ENCODE peak calls at places on chromosomes 7 and 10, in five cellular contexts. E, O, R, B and U are unnamed samples.
A peak's percentile ranks its signal among the peaks of the same experiment; 100 is the strongest.

GRCh38 chr7:28096713-28097112 is 83.9 kb downstream of the JAZF1 start:
- DNase-seq in E (no peak), O (peak; percentile 56), R (peak; percentile 62), B (peak; percentile 66), U (no peak)

GRCh38 chr10:49187950-49188761 is at the start of gene TMEM273:
- DNase-seq in E (peak; percentile 94), O (peak; percentile 92), R (peak; percentile 65), B (no peak), U (no peak)

GRCh38 chr7:19203686-19204085 is 58.5 kb upstream of the FERD3L start:
- DNase-seq in E (no peak), O (no peak), R (no peak), B (no peak), U (no peak)

GRCh38 chr10:76902949-76903348 is 734.7 kb downstream of the KCNMA1 start:
- DNase-seq in E (no peak), O (peak; percentile 67), R (peak; percentile 82), B (no peak), U (no peak)

GRCh38 chr7:159370-160270 is 32.8 kb upstream of the FAM20C start:
- DNase-seq in E (peak; percentile 76), O (peak; percentile 18), R (no peak), B (no peak), U (no peak)

GRCh38 chr10:113305871-113306270 is 247.0 kb upstream of the HABP2 start:
- DNase-seq in E (no peak), O (no peak), R (no peak), B (no peak), U (no peak)

GRCh38 chr7:135232720-135233119 is 918 bp upstream of the STRA8 start:
- DNase-seq in E (no peak), O (no peak), R (peak; percentile 26), B (no peak), U (no peak)

GRCh38 chr10:103276941-103277712 is at the start of gene INA:
- DNase-seq in E (no peak), O (no peak), R (peak; percentile 94), B (no peak), U (no peak)

GRCh38 chr7:72268826-72269225 is 143.3 kb downstream of the CALN1 start:
- DNase-seq in E (no peak), O (no peak), R (no peak), B (no peak), U (no peak)

GRCh38 chr10:5840314-5841307 is 27.4 kb upstream of the GDI2 start:
- DNase-seq in E (peak; percentile 94), O (peak; percentile 64), R (peak; percentile 16), B (no peak), U (no peak)

GRCh38 chr7:55387062-55387965 is 22.2 kb downstream of the LANCL2 start:
- DNase-seq in E (no peak), O (no peak), R (peak; percentile 47), B (no peak), U (no peak)
- H3K9me3 ChIP-seq in E (peaks cover 62% of the 10 kb centered on the region), O (peaks cover 30% of the 10 kb centered on the region), R (peaks cover 18% of the 10 kb centered on the region), B (no peaks in the 10 kb centered on the region), U (peaks cover 2% of the 10 kb centered on the region)

GRCh38 chr10:72979709-72980108 is 25.1 kb upstream of the PLA2G12B start:
- DNase-seq in E (no peak), O (no peak), R (no peak), B (no peak), U (no peak)
- H3K9me3 ChIP-seq in E (peaks cover 84% of the 10 kb centered on the region), O (peaks cover 54% of the 10 kb centered on the region), R (peaks cover 11% of the 10 kb centered on the region), B (no peaks in the 10 kb centered on the region), U (peaks cover 20% of the 10 kb centered on the region)

GRCh38 chr7:158103378-158103777 is 484.2 kb downstream of the PTPRN2 start:
- DNase-seq in E (no peak), O (no peak), R (no peak), B (no peak), U (no peak)
- H3K9me3 ChIP-seq in E (peaks cover 20% of the 10 kb centered on the region), O (no peaks in the 10 kb centered on the region), R (no peaks in the 10 kb centered on the region), B (no peaks in the 10 kb centered on the region), U (no peaks in the 10 kb centered on the region)

GRCh38 chr7:158541330-158542010 is 46.2 kb downstream of the PTPRN2 start:
- DNase-seq in E (peak; percentile 89), O (no peak), R (no peak), B (no peak), U (no peak)

GRCh38 chr7:158543840-158544239 is 43.8 kb downstream of the PTPRN2 start:
- DNase-seq in E (no peak), O (no peak), R (no peak), B (no peak), U (no peak)

GRCh38 chr7:158544708-158545107 is 42.9 kb downstream of the PTPRN2 start:
- DNase-seq in E (no peak), O (no peak), R (no peak), B (no peak), U (no peak)

GRCh38 chr7:158543401-158543680 is 44.3 kb downstream of the PTPRN2 start:
- DNase-seq in E (no peak), O (no peak), R (no peak), B (no peak), U (no peak)

DNA sequence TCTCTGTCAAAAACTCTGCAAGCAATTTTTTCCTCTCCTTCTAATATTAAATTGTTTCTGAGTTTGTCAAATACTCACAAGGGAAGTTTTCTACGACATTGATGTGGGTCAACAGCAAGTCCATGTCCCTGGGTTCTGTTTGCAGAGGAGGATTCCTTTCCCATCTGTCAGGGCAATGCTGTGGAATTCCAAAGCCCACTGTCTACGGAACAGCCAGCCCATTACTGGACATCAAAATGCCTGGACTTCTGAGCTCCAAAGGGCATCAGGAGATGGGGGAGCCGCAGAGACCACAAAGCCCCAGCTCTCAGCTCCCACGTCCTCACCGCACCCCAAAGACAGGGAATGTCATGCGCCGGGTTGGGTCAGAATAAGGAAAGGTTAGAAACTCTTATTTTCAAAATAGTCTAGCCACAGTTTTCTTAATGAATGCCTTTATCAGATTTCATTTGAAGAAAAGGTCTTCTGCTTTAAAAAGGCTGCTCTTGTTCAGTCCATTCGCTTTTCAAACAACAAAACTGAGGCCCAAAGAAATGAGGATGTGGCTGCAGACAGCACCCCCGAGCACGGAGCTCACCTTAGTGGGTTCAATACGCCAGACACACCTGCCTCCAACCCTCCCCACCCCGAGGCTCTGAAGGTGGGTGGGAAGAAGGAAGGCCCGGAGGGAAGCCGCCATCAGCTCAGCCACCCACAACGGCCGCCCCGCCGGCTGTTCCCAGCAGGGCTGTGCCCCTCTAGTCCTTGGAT is 44.8 kb downstream of the PTPRN2 start:
- DNase-seq in E (no peak), O (no peak), R (no peak), B (no peak), U (no peak)
- H3K9me3 ChIP-seq in E (no peaks in the 10 kb centered on the region), O (no peaks in the 10 kb centered on the region), R (no peaks in the 10 kb centered on the region), B (no peaks in the 10 kb centered on the region), U (no peaks in the 10 kb centered on the region)

GRCh38 chr10:15543994-15544393 is 172.9 kb upstream of the FAM171A1 start:
- DNase-seq in E (no peak), O (no peak), R (no peak), B (no peak), U (no peak)

GRCh38 chr10:15545266-15545665 is 174.2 kb upstream of the FAM171A1 start:
- DNase-seq in E (no peak), O (no peak), R (no peak), B (no peak), U (no peak)

GRCh38 chr10:15540729-15541128 is 169.6 kb upstream of the FAM171A1 start:
- DNase-seq in E (no peak), O (no peak), R (no peak), B (no peak), U (no peak)

GRCh38 chr10:15541376-15541775 is 170.3 kb upstream of the FAM171A1 start:
- DNase-seq in E (no peak), O (no peak), R (no peak), B (no peak), U (no peak)

DNA sequence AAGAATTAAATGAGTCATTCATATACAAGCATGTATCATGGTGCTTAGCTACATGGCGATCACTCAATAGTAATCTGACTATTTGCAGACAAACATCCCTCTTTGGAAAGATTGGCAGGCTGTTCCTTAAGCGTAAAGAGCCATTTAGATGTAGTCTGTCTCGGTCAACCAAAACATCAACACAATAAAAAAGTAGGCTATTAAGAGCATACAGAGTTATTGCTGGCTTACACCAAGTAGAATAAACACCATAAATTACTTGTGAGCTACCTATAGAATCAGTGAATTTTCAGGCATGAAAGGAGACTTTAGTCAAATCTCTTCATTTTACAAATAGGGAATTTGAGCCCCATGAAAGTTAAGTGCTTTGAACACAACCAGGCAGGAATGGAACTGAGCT is 171.7 kb upstream of the FAM171A1 start:
- DNase-seq in E (no peak), O (no peak), R (no peak), B (no peak), U (no peak)
- H3K9me3 ChIP-seq in E (peaks cover 11% of the 10 kb centered on the region), O (peaks cover 17% of the 10 kb centered on the region), R (no peaks in the 10 kb centered on the region), B (no peaks in the 10 kb centered on the region), U (no peaks in the 10 kb centered on the region)

DNA sequence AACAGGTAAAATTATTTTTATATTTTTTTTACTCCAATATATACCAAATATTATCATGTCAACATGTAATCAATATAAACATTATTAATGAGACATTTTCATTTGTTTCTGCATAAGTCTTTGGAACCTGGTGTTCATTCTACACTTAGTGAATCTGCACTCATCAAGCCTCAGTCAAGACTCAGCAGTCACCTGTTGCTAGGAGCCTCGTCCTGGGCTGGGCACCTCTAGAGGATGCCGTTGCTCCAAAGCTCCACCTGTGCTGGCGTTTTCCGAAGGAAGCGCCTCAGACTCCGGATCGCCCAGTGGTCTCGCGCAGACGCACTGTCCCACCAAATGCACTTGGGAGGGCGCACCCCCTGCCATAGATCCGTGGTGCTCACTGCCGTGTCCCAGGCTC is 604.7 kb upstream of the MKI67 start:
- DNase-seq in E (no peak), O (no peak), R (no peak), B (no peak), U (no peak)
- H3K9me3 ChIP-seq in E (no peaks in the 10 kb centered on the region), O (no peaks in the 10 kb centered on the region), R (no peaks in the 10 kb centered on the region), B (no peaks in the 10 kb centered on the region), U (no peaks in the 10 kb centered on the region)